ENCODE peak calls at places on chromosome 4, in ten cellular contexts. V is transverse colon, O is Karpas-422, U is fibroblast of lung, L is mucosa of descending colon, M is NT2/D1, G is foreskin fibroblast, B is MM.1S, P is left ventricle myocardium inferior, E is IMR-90. T is an unnamed sample.

GRCh38 chr4:76526585-76526990 is 91.6 kb downstream of the SHROOM3 start:
- DNase-seq in V (no peak), O (no peak), U (peak; percentile 79), L (peak; percentile 59), M (no peak), G (peak; percentile 26), B (no peak), P (no peak), E (no peak), T (no peak)

GRCh38 chr4:184762100-184762499 is 28.2 kb upstream of the CENPU start:
- DNase-seq in V (no peak), O (no peak), U (no peak), L (no peak), M (no peak), G (no peak), B (peak; percentile 72), P (no peak), E (no peak), T (no peak)

GRCh38 chr4:89021062-89021461 is 35.9 kb downstream of the FAM13A start:
- DNase-seq in V (no peak), O (no peak), U (no peak), L (no peak), M (no peak), G (no peak), B (no peak), P (no peak), E (no peak), T (no peak)

GRCh38 chr4:145531193-145531592 is 49.5 kb downstream of the SMAD1 start:
- DNase-seq in V (peak; percentile 13), O (no peak), U (no peak), L (no peak), M (no peak), G (peak; percentile 6), B (no peak), P (peak; percentile 28), E (no peak), T (no peak)

GRCh38 chr4:78543424-78544238 is 7.9 kb upstream of the ANXA3 start:
- DNase-seq in V (no peak), O (no peak), U (peak; percentile 39), L (no peak), M (no peak), G (no peak), B (no peak), P (no peak), E (no peak), T (no peak)

GRCh38 chr4:79900182-79900581 is 172.8 kb downstream of the ANTXR2 start:
- DNase-seq in V (no peak), O (no peak), U (no peak), L (no peak), M (no peak), G (no peak), B (no peak), P (no peak), E (no peak), T (no peak)

GRCh38 chr4:185304541-185304940 is 91.2 kb downstream of the LRP2BP start:
- DNase-seq in V (no peak), O (no peak), U (no peak), L (no peak), M (no peak), G (peak; percentile 49), B (no peak), P (no peak), E (peak; percentile 25), T (no peak)

GRCh38 chr4:126065016-126065415 is 750.3 kb downstream of the FAT4 start:
- DNase-seq in V (no peak), O (no peak), U (no peak), L (no peak), M (no peak), G (no peak), B (no peak), P (no peak), E (no peak), T (no peak)

GRCh38 chr4:133146574-133147198 is 2.4 kb upstream of the PCDH10 start:
- DNase-seq in V (no peak), O (no peak), U (peak; percentile 53), L (peak; percentile 31), M (peak; percentile 13), G (peak; percentile 75), B (peak; percentile 46), P (no peak), E (peak; percentile 40), T (no peak)

GRCh38 chr4:148831945-148832344 is 389.7 kb upstream of the NR3C2 start:
- DNase-seq in V (no peak), O (no peak), U (peak; percentile 91), L (no peak), M (no peak), G (peak; percentile 81), B (no peak), P (no peak), E (peak; percentile 96), T (no peak)

GRCh38 chr4:160514126-160514525 is 1411.2 kb downstream of the RAPGEF2 start:
- DNase-seq in V (no peak), O (no peak), U (peak; percentile 57), L (no peak), M (no peak), G (no peak), B (no peak), P (no peak), E (no peak), T (no peak)

GRCh38 chr4:144351306-144351705 is 210.8 kb upstream of the GYPA start:
- DNase-seq in V (no peak), O (no peak), U (no peak), L (no peak), M (no peak), G (no peak), B (no peak), P (no peak), E (no peak), T (no peak)

GRCh38 chr4:126172126-126172525 is 857.4 kb downstream of the FAT4 start:
- DNase-seq in V (no peak), O (no peak), U (no peak), L (no peak), M (no peak), G (no peak), B (no peak), P (no peak), E (no peak), T (no peak)

GRCh38 chr4:173074501-173074946 is 94.1 kb upstream of the GALNT7 start:
- DNase-seq in V (no peak), O (no peak), U (peak; percentile 97), L (no peak), M (peak; percentile 84), G (peak; percentile 89), B (no peak), P (no peak), E (peak; percentile 80), T (peak; percentile 90)

GRCh38 chr4:94463771-94464170 is 12.0 kb downstream of the PDLIM5 start:
- DNase-seq in V (no peak), O (no peak), U (peak; percentile 57), L (no peak), M (no peak), G (no peak), B (no peak), P (no peak), E (peak; percentile 47), T (no peak)

GRCh38 chr4:25928956-25929336 is 14.9 kb downstream of the SMIM20 start:
- DNase-seq in V (no peak), O (no peak), U (peak; percentile 48), L (no peak), M (no peak), G (peak; percentile 86), B (no peak), P (no peak), E (peak; percentile 47), T (no peak)

DNA sequence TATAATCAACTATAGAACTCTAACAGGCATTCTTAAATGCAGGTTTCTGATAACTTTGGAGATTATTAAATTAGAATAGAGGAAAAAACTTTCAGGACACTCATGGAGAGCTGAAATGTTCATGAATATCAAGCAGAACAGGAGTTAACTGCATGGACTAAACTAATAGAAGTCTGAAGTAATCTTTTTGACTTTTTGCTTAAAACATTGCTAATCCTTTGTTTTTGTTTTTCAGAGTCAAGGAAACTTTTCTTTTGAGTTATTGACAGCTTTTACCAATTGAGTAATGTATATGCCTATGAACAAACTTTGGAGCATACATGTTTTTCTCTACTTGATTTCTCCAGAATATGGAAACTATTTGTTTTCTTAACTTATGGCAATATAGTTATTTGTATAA is 112.5 kb downstream of the EIF4E start:
- DNase-seq in V (no peak), O (no peak), U (no peak), L (no peak), M (no peak), G (no peak), B (no peak), P (no peak), E (no peak), T (no peak)
- H3K4me3 ChIP-seq in V (no peak overlapping the region), O (no peak overlapping the region), U (no peak overlapping the region), L (no peak overlapping the region), M (no peak overlapping the region), G (no peak overlapping the region), B (no peak overlapping the region), P (no peak overlapping the region), E (no peak overlapping the region), T (no peak overlapping the region)

DNA sequence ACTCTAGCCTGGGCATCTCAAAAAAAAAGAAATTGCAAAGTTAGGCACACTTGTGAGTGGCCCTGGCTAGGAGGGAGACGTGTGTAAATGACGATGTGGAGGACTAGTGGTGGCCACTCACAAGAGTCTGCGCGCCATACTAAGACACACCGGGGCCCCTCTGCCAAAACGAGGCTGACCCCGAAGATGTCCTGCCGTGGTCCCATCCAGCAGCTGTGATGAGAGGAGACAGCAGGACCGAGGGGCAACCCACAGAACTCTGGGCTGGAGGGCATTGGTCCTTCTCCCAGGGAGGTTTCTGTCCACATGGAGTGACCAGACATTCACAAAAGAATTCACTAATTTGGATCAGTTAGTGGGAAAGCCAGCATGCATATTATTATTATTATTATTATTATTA is 47.4 kb downstream of the NOP14 start:
- DNase-seq in V (no peak), O (no peak), U (no peak), L (no peak), M (no peak), G (no peak), B (no peak), P (no peak), E (no peak), T (no peak)
- H3K4me3 ChIP-seq in V (no peak overlapping the region), O (no peak overlapping the region), U (no peak overlapping the region), L (no peak overlapping the region), M (no peak overlapping the region), G (no peak overlapping the region), B (no peak overlapping the region), P (no peak overlapping the region), E (no peak overlapping the region), T (no peak overlapping the region)

GRCh38 chr4:186948361-186949291 is 225.0 kb upstream of the FAT1 start:
- DNase-seq in V (no peak), O (peak; percentile 44), U (peak; percentile 75), L (no peak), M (no peak), G (peak; percentile 28), B (no peak), P (no peak), E (peak; percentile 83), T (no peak)
- H3K4me3 ChIP-seq in V (no peak overlapping the region), O (no peak overlapping the region), U (no peak overlapping the region), L (no peak overlapping the region), M (no peak overlapping the region), G (no peak overlapping the region), B (no peak overlapping the region), P (peak overlapping the region; percentile 35), E (peak overlapping the region; percentile 0), T (no peak overlapping the region)

DNA sequence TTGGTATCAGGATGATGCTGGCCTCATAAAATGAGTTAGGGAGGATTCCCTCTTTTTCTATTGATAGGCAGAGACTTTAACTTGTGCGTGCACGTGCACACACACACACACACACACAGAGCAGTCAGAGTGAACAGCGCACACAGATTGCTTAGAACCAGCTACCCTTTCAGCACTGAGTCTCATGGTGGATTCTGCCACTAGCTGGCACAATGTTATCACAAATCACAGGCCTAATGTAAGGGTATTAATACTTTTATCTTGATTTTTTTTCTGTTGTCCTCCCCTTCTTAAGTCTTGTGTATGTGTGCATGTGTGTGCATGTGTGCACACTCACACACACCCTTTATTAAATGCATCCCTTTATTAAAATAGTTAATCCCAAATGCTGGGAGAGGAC is 53.2 kb downstream of the HADH start:
- DNase-seq in V (no peak), O (no peak), U (no peak), L (no peak), M (no peak), G (no peak), B (no peak), P (no peak), E (no peak), T (no peak)
- H3K4me3 ChIP-seq in V (no peak overlapping the region), O (no peak overlapping the region), U (no peak overlapping the region), L (no peak overlapping the region), M (no peak overlapping the region), G (no peak overlapping the region), B (no peak overlapping the region), P (no peak overlapping the region), E (no peak overlapping the region), T (no peak overlapping the region)

T was measured in iPS DF 6.9.